ENCODE peak calls at places on chromosomes 4 and X, in ten cellular contexts. One of them, this sample, is unnamed.

GRCh38 chr4:3716876-3717235 is 49.3 kb upstream of the ADRA2C start:
- DNase-seq in HFF-Myc: no peak
- DNase-seq in cardiac fibroblast: no peak
- DNase-seq in dorsolateral prefrontal cortex: no peak
- DNase-seq in neural progenitor cell: no peak
- DNase-seq in psoas muscle: no peak
- DNase-seq in thyroid gland: no peak
- DNase-seq in GM23338: no peak
- DNase-seq in heart left ventricle: no peak
- DNase-seq in breast epithelium: no peak
- DNase-seq in this sample: no peak

GRCh38 chr4:67332627-67333026 is 212.7 kb downstream of the CENPC start:
- DNase-seq in dorsolateral prefrontal cortex: no peak
- DNase-seq in breast epithelium: no peak
- DNase-seq in psoas muscle: no peak
- DNase-seq in neural progenitor cell: peak
- DNase-seq in cardiac fibroblast: peak
- DNase-seq in GM23338: peak
- DNase-seq in heart left ventricle: no peak
- DNase-seq in HFF-Myc: no peak
- DNase-seq in thyroid gland: no peak
- DNase-seq in this sample: no peak

GRCh38 chr4:72006576-72006975 is 25.2 kb upstream of the NPFFR2 start:
- DNase-seq in HFF-Myc: no peak
- DNase-seq in thyroid gland: no peak
- DNase-seq in breast epithelium: no peak
- DNase-seq in dorsolateral prefrontal cortex: no peak
- DNase-seq in GM23338: no peak
- DNase-seq in neural progenitor cell: no peak
- DNase-seq in cardiac fibroblast: peak
- DNase-seq in heart left ventricle: no peak
- DNase-seq in psoas muscle: no peak
- DNase-seq in this sample: peak

GRCh38 chr4:132230025-132230424 is 919.1 kb upstream of the PCDH10 start:
- DNase-seq in cardiac fibroblast: no peak
- DNase-seq in GM23338: no peak
- DNase-seq in thyroid gland: no peak
- DNase-seq in HFF-Myc: no peak
- DNase-seq in dorsolateral prefrontal cortex: no peak
- DNase-seq in heart left ventricle: no peak
- DNase-seq in neural progenitor cell: no peak
- DNase-seq in psoas muscle: no peak
- DNase-seq in breast epithelium: no peak
- DNase-seq in this sample: no peak

GRCh38 chr4:74320559-74321118 is 12.4 kb downstream of the EPGN start:
- DNase-seq in HFF-Myc: peak
- DNase-seq in breast epithelium: peak
- DNase-seq in GM23338: peak
- DNase-seq in psoas muscle: no peak
- DNase-seq in cardiac fibroblast: peak
- DNase-seq in neural progenitor cell: peak
- DNase-seq in thyroid gland: peak
- DNase-seq in heart left ventricle: no peak
- DNase-seq in dorsolateral prefrontal cortex: no peak
- DNase-seq in this sample: peak

GRCh38 chrX:44400588-44400987 is 57.1 kb upstream of the EFHC2 start:
- DNase-seq in psoas muscle: no peak
- DNase-seq in heart left ventricle: no peak
- DNase-seq in thyroid gland: peak
- DNase-seq in HFF-Myc: peak
- DNase-seq in neural progenitor cell: no peak
- DNase-seq in dorsolateral prefrontal cortex: no peak
- DNase-seq in GM23338: no peak
- DNase-seq in cardiac fibroblast: peak
- DNase-seq in breast epithelium: no peak
- DNase-seq in this sample: peak

GRCh38 chr4:185005209-185005819 is 13.0 kb upstream of the HELT start:
- DNase-seq in psoas muscle: peak
- DNase-seq in thyroid gland: peak
- DNase-seq in breast epithelium: peak
- DNase-seq in heart left ventricle: peak
- DNase-seq in dorsolateral prefrontal cortex: peak
- DNase-seq in cardiac fibroblast: peak
- DNase-seq in neural progenitor cell: peak
- DNase-seq in HFF-Myc: peak
- DNase-seq in GM23338: peak
- DNase-seq in this sample: peak

GRCh38 chrX:92260102-92260501 is 480.9 kb downstream of the PCDH11X start:
- DNase-seq in heart left ventricle: no peak
- DNase-seq in neural progenitor cell: peak
- DNase-seq in dorsolateral prefrontal cortex: no peak
- DNase-seq in thyroid gland: no peak
- DNase-seq in HFF-Myc: no peak
- DNase-seq in psoas muscle: no peak
- DNase-seq in cardiac fibroblast: no peak
- DNase-seq in GM23338: peak
- DNase-seq in breast epithelium: no peak
- DNase-seq in this sample: no peak

GRCh38 chr4:26594778-26595177 is 10.9 kb downstream of the TBC1D19 start:
- DNase-seq in cardiac fibroblast: no peak
- DNase-seq in psoas muscle: no peak
- DNase-seq in heart left ventricle: no peak
- DNase-seq in GM23338: no peak
- DNase-seq in breast epithelium: no peak
- DNase-seq in thyroid gland: no peak
- DNase-seq in dorsolateral prefrontal cortex: no peak
- DNase-seq in HFF-Myc: no peak
- DNase-seq in neural progenitor cell: no peak
- DNase-seq in this sample: no peak

GRCh38 chrX:22165732-22166457 is 106.8 kb upstream of the CBLL2 start:
- DNase-seq in neural progenitor cell: no peak
- DNase-seq in psoas muscle: no peak
- DNase-seq in dorsolateral prefrontal cortex: no peak
- DNase-seq in GM23338: no peak
- DNase-seq in heart left ventricle: no peak
- DNase-seq in HFF-Myc: no peak
- DNase-seq in breast epithelium: no peak
- DNase-seq in thyroid gland: no peak
- DNase-seq in cardiac fibroblast: peak
- DNase-seq in this sample: peak

GRCh38 chr4:53788011-53788410 is 196.7 kb upstream of the LNX1 start:
- DNase-seq in GM23338: no peak
- DNase-seq in psoas muscle: no peak
- DNase-seq in cardiac fibroblast: no peak
- DNase-seq in HFF-Myc: no peak
- DNase-seq in neural progenitor cell: no peak
- DNase-seq in dorsolateral prefrontal cortex: no peak
- DNase-seq in heart left ventricle: no peak
- DNase-seq in thyroid gland: no peak
- DNase-seq in breast epithelium: no peak
- DNase-seq in this sample: no peak

GRCh38 chr4:89254847-89255246 is 52.8 kb downstream of the GPRIN3 start:
- DNase-seq in GM23338: peak
- DNase-seq in cardiac fibroblast: peak
- DNase-seq in dorsolateral prefrontal cortex: no peak
- DNase-seq in thyroid gland: peak
- DNase-seq in heart left ventricle: no peak
- DNase-seq in breast epithelium: no peak
- DNase-seq in HFF-Myc: peak
- DNase-seq in neural progenitor cell: peak
- DNase-seq in psoas muscle: no peak
- DNase-seq in this sample: peak

GRCh38 chrX:148601034-148601433 is 100.6 kb downstream of the AFF2 start:
- DNase-seq in cardiac fibroblast: peak
- DNase-seq in heart left ventricle: no peak
- DNase-seq in thyroid gland: no peak
- DNase-seq in HFF-Myc: no peak
- DNase-seq in dorsolateral prefrontal cortex: no peak
- DNase-seq in psoas muscle: no peak
- DNase-seq in neural progenitor cell: no peak
- DNase-seq in GM23338: no peak
- DNase-seq in breast epithelium: no peak
- DNase-seq in this sample: peak

GRCh38 chrX:54444752-54445151 is 4.5 kb downstream of the TSR2 start:
- DNase-seq in HFF-Myc: no peak
- DNase-seq in GM23338: no peak
- DNase-seq in thyroid gland: no peak
- DNase-seq in neural progenitor cell: no peak
- DNase-seq in breast epithelium: no peak
- DNase-seq in heart left ventricle: no peak
- DNase-seq in cardiac fibroblast: no peak
- DNase-seq in psoas muscle: no peak
- DNase-seq in dorsolateral prefrontal cortex: no peak
- DNase-seq in this sample: no peak

GRCh38 chrX:54449929-54450328 is 9.7 kb downstream of the TSR2 start:
- DNase-seq in thyroid gland: no peak
- DNase-seq in psoas muscle: no peak
- DNase-seq in heart left ventricle: no peak
- DNase-seq in dorsolateral prefrontal cortex: no peak
- DNase-seq in GM23338: no peak
- DNase-seq in neural progenitor cell: no peak
- DNase-seq in breast epithelium: no peak
- DNase-seq in HFF-Myc: no peak
- DNase-seq in cardiac fibroblast: no peak
- DNase-seq in this sample: no peak

GRCh38 chrX:54442790-54443189 is 2.6 kb downstream of the TSR2 start:
- DNase-seq in neural progenitor cell: no peak
- DNase-seq in heart left ventricle: no peak
- DNase-seq in HFF-Myc: no peak
- DNase-seq in cardiac fibroblast: no peak
- DNase-seq in GM23338: no peak
- DNase-seq in thyroid gland: no peak
- DNase-seq in breast epithelium: no peak
- DNase-seq in dorsolateral prefrontal cortex: no peak
- DNase-seq in psoas muscle: no peak
- DNase-seq in this sample: no peak

GRCh38 chrX:54446084-54446483 is 5.9 kb downstream of the TSR2 start:
- DNase-seq in breast epithelium: no peak
- DNase-seq in cardiac fibroblast: no peak
- DNase-seq in GM23338: peak
- DNase-seq in psoas muscle: no peak
- DNase-seq in heart left ventricle: no peak
- DNase-seq in dorsolateral prefrontal cortex: no peak
- DNase-seq in HFF-Myc: no peak
- DNase-seq in thyroid gland: no peak
- DNase-seq in neural progenitor cell: no peak
- DNase-seq in this sample: no peak

GRCh38 chrX:54447461-54447860 is 7.3 kb downstream of the TSR2 start:
- DNase-seq in HFF-Myc: no peak
- DNase-seq in cardiac fibroblast: peak
- DNase-seq in breast epithelium: no peak
- DNase-seq in GM23338: peak
- DNase-seq in neural progenitor cell: peak
- DNase-seq in thyroid gland: no peak
- DNase-seq in psoas muscle: no peak
- DNase-seq in heart left ventricle: no peak
- DNase-seq in dorsolateral prefrontal cortex: no peak
- DNase-seq in this sample: no peak
- TF ChIP-seq CTCF in HFF-Myc: no peak
- TF ChIP-seq CTCF in cardiac fibroblast: no peak
- TF ChIP-seq CTCF in breast epithelium: no peak
- TF ChIP-seq CTCF in GM23338: peak
- TF ChIP-seq CTCF in neural progenitor cell: peak
- TF ChIP-seq CTCF in thyroid gland: no peak
- TF ChIP-seq CTCF in psoas muscle: no peak
- TF ChIP-seq CTCF in heart left ventricle: no peak
- TF ChIP-seq CTCF in dorsolateral prefrontal cortex: no peak
- TF ChIP-seq CTCF in this sample: no peak

GRCh38 chrX:69116077-69116476 is 49.2 kb downstream of the PJA1 start:
- DNase-seq in breast epithelium: peak
- DNase-seq in neural progenitor cell: no peak
- DNase-seq in GM23338: no peak
- DNase-seq in heart left ventricle: no peak
- DNase-seq in psoas muscle: no peak
- DNase-seq in HFF-Myc: no peak
- DNase-seq in thyroid gland: no peak
- DNase-seq in dorsolateral prefrontal cortex: no peak
- DNase-seq in cardiac fibroblast: no peak
- DNase-seq in this sample: no peak
- H3K4me3 ChIP-seq in breast epithelium: no peak
- H3K4me3 ChIP-seq in neural progenitor cell: no peak
- H3K4me3 ChIP-seq in GM23338: no peak
- H3K4me3 ChIP-seq in heart left ventricle: no peak
- H3K4me3 ChIP-seq in psoas muscle: no peak
- H3K4me3 ChIP-seq in HFF-Myc: no peak
- H3K4me3 ChIP-seq in thyroid gland: no peak
- H3K4me3 ChIP-seq in dorsolateral prefrontal cortex: no peak
- H3K4me3 ChIP-seq in cardiac fibroblast: no peak
- H3K4me3 ChIP-seq in this sample: no peak

GRCh38 chr4:180558427-180558826 is 1684.8 kb upstream of the TENM3 start:
- DNase-seq in GM23338: peak
- DNase-seq in dorsolateral prefrontal cortex: no peak
- DNase-seq in neural progenitor cell: no peak
- DNase-seq in breast epithelium: no peak
- DNase-seq in HFF-Myc: no peak
- DNase-seq in thyroid gland: no peak
- DNase-seq in heart left ventricle: no peak
- DNase-seq in cardiac fibroblast: no peak
- DNase-seq in psoas muscle: no peak
- DNase-seq in this sample: no peak

GRCh38 chr4:180560896-180561295 is 1682.3 kb upstream of the TENM3 start:
- DNase-seq in breast epithelium: no peak
- DNase-seq in psoas muscle: no peak
- DNase-seq in thyroid gland: no peak
- DNase-seq in cardiac fibroblast: peak
- DNase-seq in GM23338: no peak
- DNase-seq in heart left ventricle: no peak
- DNase-seq in dorsolateral prefrontal cortex: no peak
- DNase-seq in HFF-Myc: no peak
- DNase-seq in neural progenitor cell: no peak
- DNase-seq in this sample: no peak

GRCh38 chr4:180557348-180557747 is 1685.9 kb upstream of the TENM3 start:
- DNase-seq in thyroid gland: no peak
- DNase-seq in psoas muscle: no peak
- DNase-seq in breast epithelium: no peak
- DNase-seq in dorsolateral prefrontal cortex: no peak
- DNase-seq in neural progenitor cell: no peak
- DNase-seq in HFF-Myc: no peak
- DNase-seq in GM23338: peak
- DNase-seq in heart left ventricle: no peak
- DNase-seq in cardiac fibroblast: no peak
- DNase-seq in this sample: no peak
- TF ChIP-seq CTCF in thyroid gland: no peak
- TF ChIP-seq CTCF in psoas muscle: no peak
- TF ChIP-seq CTCF in breast epithelium: no peak
- TF ChIP-seq CTCF in dorsolateral prefrontal cortex: no peak
- TF ChIP-seq CTCF in neural progenitor cell: peak
- TF ChIP-seq CTCF in HFF-Myc: no peak
- TF ChIP-seq CTCF in GM23338: peak
- TF ChIP-seq CTCF in heart left ventricle: no peak
- TF ChIP-seq CTCF in cardiac fibroblast: no peak
- TF ChIP-seq CTCF in this sample: no peak

DNA sequence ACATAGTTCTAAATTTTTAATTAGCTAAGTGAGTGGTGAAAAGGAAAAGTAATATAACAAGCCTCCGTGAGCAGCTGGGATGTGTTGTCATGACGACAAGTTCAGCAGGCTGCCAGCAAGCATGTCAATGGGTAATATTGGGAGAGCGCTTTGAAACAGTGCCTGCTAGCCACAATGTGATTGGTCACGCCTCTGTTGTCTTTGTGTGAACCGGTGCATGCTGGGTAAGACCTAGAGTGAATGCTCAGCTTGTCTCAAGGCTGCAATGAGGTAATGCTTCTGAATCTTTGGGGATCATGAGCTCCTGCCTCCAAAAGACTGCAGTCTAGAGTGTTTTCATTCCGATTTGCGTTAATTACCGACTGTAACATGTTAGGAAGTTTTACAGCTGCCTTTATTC is 54.9 kb downstream of the STOX2 start:
- DNase-seq in dorsolateral prefrontal cortex: peak
- DNase-seq in GM23338: peak
- DNase-seq in psoas muscle: peak
- DNase-seq in breast epithelium: peak
- DNase-seq in heart left ventricle: peak
- DNase-seq in cardiac fibroblast: peak
- DNase-seq in thyroid gland: peak
- DNase-seq in neural progenitor cell: peak
- DNase-seq in HFF-Myc: peak
- DNase-seq in this sample: no peak
- H3K4me3 ChIP-seq in dorsolateral prefrontal cortex: peak
- H3K4me3 ChIP-seq in GM23338: no peak
- H3K4me3 ChIP-seq in psoas muscle: peak
- H3K4me3 ChIP-seq in breast epithelium: peak
- H3K4me3 ChIP-seq in heart left ventricle: peak
- H3K4me3 ChIP-seq in cardiac fibroblast: no peak
- H3K4me3 ChIP-seq in thyroid gland: no peak
- H3K4me3 ChIP-seq in neural progenitor cell: peak
- H3K4me3 ChIP-seq in HFF-Myc: no peak
- H3K4me3 ChIP-seq in this sample: no peak